ENCODE peak calls at places on chromosome 18, in ten cellular contexts. O is dorsolateral prefrontal cortex; V is endothelial cell; Q is AG09309; J is pancreas; A is cardiac muscle cell; G is brain microvascular endothelial cell; C is CD4-positive, alpha-beta T cell; I is sigmoid colon; K is breast epithelium. W is an unnamed sample.

GRCh38 chr18:46264255-46264654 is 160.1 kb downstream of the HAUS1 start:
- DNase-seq in O (no peak), V (no peak), Q (no peak), J (no peak), A (no peak), G (no peak), C (no peak), I (no peak), K (no peak), W (no peak)

GRCh38 chr18:48962857-48963554 is 12.2 kb upstream of the SMAD7 start:
- DNase-seq in O (no peak), V (no peak), Q (no peak), J (no peak), A (no peak), G (no peak), C (no peak), I (no peak), K (no peak), W (no peak)

GRCh38 chr18:43013489-43013888 is 102.0 kb downstream of the RIT2 start:
- DNase-seq in O (no peak), V (no peak), Q (no peak), J (no peak), A (no peak), G (peak), C (no peak), I (no peak), K (no peak), W (no peak)

GRCh38 chr18:37385846-37386435 is 179.7 kb downstream of the CELF4 start:
- DNase-seq in O (no peak), V (no peak), Q (no peak), J (no peak), A (peak), G (no peak), C (no peak), I (no peak), K (no peak), W (no peak)

GRCh38 chr18:68676913-68677312 is 38.0 kb downstream of the TMX3 start:
- DNase-seq in O (no peak), V (no peak), Q (no peak), J (no peak), A (no peak), G (peak), C (no peak), I (no peak), K (no peak), W (no peak)

GRCh38 chr18:39550701-39551100 is 1985.1 kb upstream of the CELF4 start:
- DNase-seq in O (no peak), V (no peak), Q (no peak), J (no peak), A (no peak), G (no peak), C (no peak), I (no peak), K (no peak), W (no peak)

GRCh38 chr18:43170586-43170985 is 55.1 kb upstream of the RIT2 start:
- DNase-seq in O (no peak), V (no peak), Q (no peak), J (no peak), A (no peak), G (no peak), C (no peak), I (no peak), K (no peak), W (no peak)

GRCh38 chr18:67043276-67043675 is 439.4 kb upstream of the CDH19 start:
- DNase-seq in O (no peak), V (no peak), Q (no peak), J (no peak), A (no peak), G (no peak), C (no peak), I (no peak), K (no peak), W (no peak)

GRCh38 chr18:31723998-31724711 is 36.5 kb downstream of the SLC25A52 start:
- DNase-seq in O (peak), V (no peak), Q (no peak), J (peak), A (no peak), G (no peak), C (no peak), I (peak), K (no peak), W (no peak)

GRCh38 chr18:79900610-79901570 is 50.6 kb downstream of the SLC66A2 start:
- DNase-seq in O (no peak), V (no peak), Q (no peak), J (no peak), A (no peak), G (no peak), C (no peak), I (peak), K (no peak), W (no peak)

GRCh38 chr18:75607701-75608100 is 180.2 kb upstream of the SMIM21 start:
- DNase-seq in O (no peak), V (no peak), Q (no peak), J (no peak), A (no peak), G (no peak), C (no peak), I (no peak), K (no peak), W (no peak)

GRCh38 chr18:76721207-76721996 is 101.0 kb upstream of the ZNF236 start:
- DNase-seq in O (no peak), V (no peak), Q (no peak), J (no peak), A (no peak), G (no peak), C (peak), I (no peak), K (no peak), W (no peak)

GRCh38 chr18:3851159-3851558 is 401.2 kb downstream of the TGIF1 start:
- DNase-seq in O (no peak), V (no peak), Q (no peak), J (no peak), A (no peak), G (no peak), C (no peak), I (no peak), K (no peak), W (no peak)

GRCh38 chr18:3855961-3856360 is 406.0 kb downstream of the TGIF1 start:
- DNase-seq in O (no peak), V (no peak), Q (no peak), J (no peak), A (no peak), G (no peak), C (no peak), I (no peak), K (no peak), W (no peak)

GRCh38 chr18:3857544-3857943 is 407.6 kb downstream of the TGIF1 start:
- DNase-seq in O (no peak), V (no peak), Q (peak), J (no peak), A (no peak), G (peak), C (no peak), I (no peak), K (no peak), W (no peak)

GRCh38 chr18:3848316-3848715 is 398.3 kb downstream of the TGIF1 start:
- DNase-seq in O (no peak), V (no peak), Q (no peak), J (no peak), A (no peak), G (no peak), C (no peak), I (no peak), K (no peak), W (no peak)

GRCh38 chr18:3852321-3852720 is 402.3 kb downstream of the TGIF1 start:
- DNase-seq in O (no peak), V (no peak), Q (no peak), J (no peak), A (no peak), G (no peak), C (no peak), I (no peak), K (no peak), W (no peak)
- TF ChIP-seq CTCF in O (no peak), V (no peak), Q (peak), J (no peak), A (no peak), G (no peak), C (no peak), I (no peak), K (no peak), W (no peak)

GRCh38 chr18:41942254-41942653 is 12.8 kb upstream of the PIK3C3 start:
- DNase-seq in O (no peak), V (no peak), Q (no peak), J (no peak), A (no peak), G (no peak), C (no peak), I (no peak), K (no peak), W (no peak)

GRCh38 chr18:41939326-41939725 is 15.7 kb upstream of the PIK3C3 start:
- DNase-seq in O (no peak), V (no peak), Q (no peak), J (no peak), A (no peak), G (peak), C (no peak), I (no peak), K (no peak), W (no peak)

GRCh38 chr18:41936471-41937134 is 18.4 kb upstream of the PIK3C3 start:
- DNase-seq in O (no peak), V (no peak), Q (no peak), J (no peak), A (peak), G (no peak), C (no peak), I (no peak), K (no peak), W (no peak)

GRCh38 chr18:41940506-41941215 is 14.4 kb upstream of the PIK3C3 start:
- DNase-seq in O (no peak), V (no peak), Q (peak), J (no peak), A (peak), G (peak), C (no peak), I (no peak), K (no peak), W (peak)

GRCh38 chr18:41938445-41938844 is 16.6 kb upstream of the PIK3C3 start:
- DNase-seq in O (no peak), V (no peak), Q (peak), J (no peak), A (no peak), G (peak), C (no peak), I (no peak), K (no peak), W (no peak)
- TF ChIP-seq CTCF in O (no peak), V (peak), Q (peak), J (no peak), A (peak), G (peak), C (no peak), I (no peak), K (no peak), W (no peak)

DNA sequence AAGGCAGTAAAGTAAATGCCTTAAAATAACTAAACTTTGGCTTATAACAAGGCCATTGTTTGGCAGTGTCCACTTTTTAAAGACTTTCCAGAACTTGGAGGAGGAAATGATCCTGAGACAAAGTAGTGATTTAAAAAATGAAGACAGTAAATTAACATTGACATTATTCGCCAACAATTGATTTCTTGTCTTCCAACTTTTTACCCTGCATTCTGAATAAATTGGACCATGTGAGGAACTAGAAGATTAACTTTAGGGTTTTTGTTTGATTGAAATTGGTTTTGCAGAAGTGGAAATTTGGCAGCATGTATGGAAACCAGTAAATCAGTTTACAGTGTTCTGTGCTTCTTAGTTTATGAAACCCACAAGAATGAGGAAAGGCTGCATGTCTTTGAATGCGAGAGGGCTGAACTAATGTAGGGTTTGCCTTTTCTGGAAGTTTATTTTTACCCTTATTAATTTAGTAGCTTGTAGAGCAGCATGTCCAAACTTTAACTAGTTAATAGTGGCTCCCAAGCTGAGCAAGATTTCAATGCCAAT is 50.3 kb downstream of the LDLRAD4 start:
- DNase-seq in O (no peak), V (no peak), Q (no peak), J (no peak), A (no peak), G (no peak), C (no peak), I (no peak), K (no peak), W (no peak)
- TF ChIP-seq CTCF in O (no peak), V (no peak), Q (no peak), J (no peak), A (no peak), G (no peak), C (no peak), I (no peak), K (no peak), W (no peak)

GRCh38 chr18:6044319-6044718 is 149.0 kb upstream of the TMEM200C start:
- DNase-seq in O (no peak), V (no peak), Q (no peak), J (no peak), A (no peak), G (no peak), C (no peak), I (no peak), K (no peak), W (no peak)

GRCh38 chr18:6039055-6039454 is 143.7 kb upstream of the TMEM200C start:
- DNase-seq in O (no peak), V (no peak), Q (no peak), J (no peak), A (no peak), G (peak), C (no peak), I (no peak), K (no peak), W (no peak)

DNA sequence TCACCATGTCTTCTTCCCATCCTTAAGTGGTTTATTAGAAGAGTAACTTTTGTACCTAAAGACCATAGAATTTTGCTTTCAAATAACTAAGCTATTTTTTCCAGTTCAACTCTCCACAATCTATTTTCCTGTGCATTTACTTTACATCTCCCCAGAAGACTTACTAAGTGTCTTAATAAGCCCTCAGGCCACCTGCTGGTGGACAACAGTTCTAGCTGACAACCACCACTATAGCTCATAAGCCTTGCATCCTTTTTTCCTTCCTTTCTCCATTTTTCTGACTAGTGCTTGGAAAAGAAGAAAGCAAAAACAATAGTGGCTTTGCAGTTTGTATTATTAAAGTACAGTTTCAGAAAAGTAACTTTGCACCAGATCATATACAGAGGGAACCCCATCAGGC is 149.5 kb upstream of the TMEM200C start:
- DNase-seq in O (no peak), V (no peak), Q (no peak), J (no peak), A (no peak), G (no peak), C (no peak), I (no peak), K (no peak), W (no peak)
- TF ChIP-seq CTCF in O (no peak), V (peak), Q (peak), J (no peak), A (peak), G (peak), C (no peak), I (no peak), K (no peak), W (peak)

GRCh38 chr18:61612517-61612916 is 279.3 kb downstream of the CDH20 start:
- DNase-seq in O (no peak), V (no peak), Q (no peak), J (no peak), A (no peak), G (no peak), C (no peak), I (no peak), K (no peak), W (no peak)
- TF ChIP-seq CTCF in O (no peak), V (no peak), Q (peak), J (no peak), A (peak), G (peak), C (no peak), I (no peak), K (no peak), W (no peak)

DNA sequence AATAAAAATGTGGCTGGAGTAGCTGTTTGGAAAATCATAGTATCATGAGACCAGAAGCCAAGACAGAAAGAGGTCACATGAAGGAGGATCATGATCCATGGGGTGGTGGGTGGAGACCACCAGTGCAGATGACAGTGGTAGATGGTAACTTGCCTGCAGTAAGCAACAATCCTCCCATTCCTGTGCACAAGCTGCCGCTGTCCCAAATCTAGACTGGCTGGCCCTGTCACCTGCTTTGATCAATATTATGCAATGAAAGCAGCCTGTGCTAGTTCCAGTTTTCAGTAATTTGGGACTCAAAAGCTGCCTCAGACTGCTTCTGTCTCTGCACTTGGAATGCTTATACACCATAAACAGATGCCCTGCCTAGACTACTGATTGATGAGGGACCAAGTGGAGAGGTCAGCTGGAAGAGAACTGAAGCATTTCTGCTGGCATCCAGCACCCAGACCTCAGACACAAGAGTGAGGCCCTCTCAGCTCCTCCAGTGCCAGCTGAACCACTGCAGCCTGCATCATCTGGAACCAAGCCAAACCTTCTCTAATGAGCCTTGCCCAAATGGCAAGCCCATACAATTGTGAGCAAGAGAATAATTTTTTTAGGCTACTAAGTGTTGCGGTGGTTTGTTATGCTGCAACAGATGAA is 25.0 kb downstream of the CCBE1 start:
- DNase-seq in O (no peak), V (no peak), Q (no peak), J (no peak), A (no peak), G (no peak), C (no peak), I (peak), K (peak), W (no peak)
- TF ChIP-seq CTCF in O (no peak), V (no peak), Q (no peak), J (no peak), A (no peak), G (no peak), C (no peak), I (no peak), K (no peak), W (no peak)

GRCh38 chr18:25274900-25275299 is 77.1 kb downstream of the ZNF521 start:
- DNase-seq in O (no peak), V (no peak), Q (no peak), J (no peak), A (no peak), G (no peak), C (no peak), I (no peak), K (no peak), W (no peak)

GRCh38 chr18:25279133-25279532 is 72.8 kb downstream of the ZNF521 start:
- DNase-seq in O (no peak), V (no peak), Q (no peak), J (no peak), A (no peak), G (peak), C (no peak), I (no peak), K (no peak), W (no peak)

GRCh38 chr18:25278415-25278814 is 73.6 kb downstream of the ZNF521 start:
- DNase-seq in O (no peak), V (no peak), Q (no peak), J (no peak), A (peak), G (no peak), C (no peak), I (no peak), K (no peak), W (no peak)

GRCh38 chr18:25279556-25279955 is 72.4 kb downstream of the ZNF521 start:
- DNase-seq in O (no peak), V (no peak), Q (no peak), J (no peak), A (no peak), G (no peak), C (no peak), I (no peak), K (no peak), W (no peak)

DNA sequence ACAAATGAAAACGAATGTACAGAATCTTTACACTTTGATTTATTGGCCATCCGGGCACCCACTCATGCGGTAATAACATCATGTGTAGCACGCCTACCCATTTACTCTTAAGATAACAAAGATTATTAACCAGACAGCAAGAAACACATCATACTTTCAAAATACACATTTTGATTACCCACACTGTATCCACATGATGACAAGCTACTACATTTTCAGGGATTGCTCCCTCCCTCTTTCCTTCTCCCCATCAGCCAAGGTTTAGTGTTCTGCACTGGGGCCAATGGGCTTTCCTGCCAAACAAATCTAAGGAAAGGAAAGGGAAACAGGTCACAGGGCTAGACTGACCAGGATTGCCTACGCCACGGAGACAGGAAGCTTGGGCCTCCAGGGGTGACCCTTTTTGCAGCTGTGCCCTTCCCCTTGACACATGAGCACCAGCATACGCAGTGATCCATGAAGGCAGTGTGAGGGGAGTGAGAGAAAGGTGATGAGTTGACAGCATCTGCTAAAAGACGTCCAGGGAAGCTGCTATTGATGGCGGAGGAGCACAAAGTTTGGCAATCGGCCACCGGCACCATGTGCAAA is 76.5 kb downstream of the ZNF521 start:
- DNase-seq in O (no peak), V (peak), Q (no peak), J (no peak), A (peak), G (no peak), C (no peak), I (no peak), K (no peak), W (no peak)
- TF ChIP-seq CTCF in O (no peak), V (no peak), Q (no peak), J (no peak), A (no peak), G (no peak), C (no peak), I (no peak), K (no peak), W (no peak)

W was measured in PC-9.